ENCODE peak calls at places on chromosomes 13 and 19, in seven cellular contexts. J is breast epithelium; I is aorta; F is mucosa of descending colon; R is left lung; E is Peyer's patch; Q is CD8-positive, alpha-beta memory T cell. Z is an unnamed sample.

GRCh38 chr13:100673376-100673830 is 1.2 kb downstream of the TMTC4 start:
- DNase-seq in J (no peak), I (no peak), F (peak; percentile 53), R (no peak), E (no peak), Q (no peak), Z (no peak)

GRCh38 chr19:47670736-47671135 is 42.5 kb upstream of the EHD2 start:
- DNase-seq in J (no peak), I (no peak), F (peak; percentile 19), R (no peak), E (no peak), Q (no peak), Z (no peak)

GRCh38 chr19:48509467-48510194 is 2.0 kb downstream of the LMTK3 start:
- DNase-seq in J (no peak), I (no peak), F (no peak), R (no peak), E (no peak), Q (no peak), Z (no peak)

GRCh38 chr13:45879666-45880065 is 28.1 kb upstream of the SIAH3 start:
- DNase-seq in J (peak; percentile 53), I (no peak), F (no peak), R (no peak), E (no peak), Q (no peak), Z (no peak)

GRCh38 chr19:51593969-51594773 is 23.1 kb downstream of the ZNF175 start:
- DNase-seq in J (peak; percentile 96), I (peak; percentile 99), F (peak; percentile 99), R (peak; percentile 100), E (peak; percentile 98), Q (peak; percentile 91), Z (peak; percentile 92)

GRCh38 chr13:85666356-85666755 is 132.9 kb downstream of the SLITRK6 start:
- DNase-seq in J (no peak), I (no peak), F (no peak), R (no peak), E (no peak), Q (no peak), Z (no peak)

GRCh38 chr13:111074826-111075225 is 40.3 kb upstream of the ARHGEF7 start:
- DNase-seq in J (no peak), I (no peak), F (no peak), R (no peak), E (no peak), Q (no peak), Z (no peak)

GRCh38 chr13:22447132-22447886 is 733.5 kb upstream of the SGCG start:
- DNase-seq in J (no peak), I (no peak), F (no peak), R (no peak), E (no peak), Q (no peak), Z (no peak)

GRCh38 chr13:34654682-34655081 is 287.4 kb upstream of the NBEA start:
- DNase-seq in J (no peak), I (no peak), F (no peak), R (no peak), E (no peak), Q (no peak), Z (no peak)

GRCh38 chr13:94712812-94713555 is 639 bp upstream of the SOX21 start:
- DNase-seq in J (no peak), I (peak; percentile 46), F (peak; percentile 34), R (peak; percentile 76), E (no peak), Q (no peak), Z (no peak)

GRCh38 chr13:36395280-36395679 is 37.0 kb upstream of the CCNA1 start:
- DNase-seq in J (no peak), I (no peak), F (no peak), R (no peak), E (no peak), Q (no peak), Z (no peak)

GRCh38 chr19:48989701-48990291 is 3.3 kb downstream of the GYS1 start:
- DNase-seq in J (no peak), I (no peak), F (no peak), R (no peak), E (no peak), Q (no peak), Z (no peak)

GRCh38 chr13:93355094-93355493 is 128.5 kb downstream of the GPC6 start:
- DNase-seq in J (no peak), I (no peak), F (no peak), R (no peak), E (no peak), Q (no peak), Z (no peak)

GRCh38 chr19:16566161-16566560 is 6.1 kb downstream of the SLC35E1 start:
- DNase-seq in J (no peak), I (no peak), F (peak; percentile 78), R (no peak), E (no peak), Q (peak; percentile 74), Z (peak; percentile 79)

GRCh38 chr13:25571237-25571636 is 199.5 kb downstream of the ATP8A2 start:
- DNase-seq in J (no peak), I (no peak), F (no peak), R (no peak), E (no peak), Q (no peak), Z (no peak)

GRCh38 chr13:84648069-84648640 is 765.9 kb upstream of the SLITRK1 start:
- DNase-seq in J (no peak), I (no peak), F (no peak), R (no peak), E (no peak), Q (no peak), Z (no peak)

GRCh38 chr13:102830646-102831045 is 15.2 kb upstream of the ERCC5 start:
- DNase-seq in J (no peak), I (no peak), F (peak; percentile 67), R (no peak), E (peak; percentile 59), Q (no peak), Z (no peak)

GRCh38 chr13:78881746-78882145 is 222.8 kb upstream of the OBI1 start:
- DNase-seq in J (no peak), I (no peak), F (no peak), R (no peak), E (no peak), Q (no peak), Z (no peak)

GRCh38 chr19:8259142-8259921 is 48.8 kb downstream of the CD320 start:
- DNase-seq in J (peak; percentile 6), I (no peak), F (no peak), R (peak; percentile 23), E (no peak), Q (no peak), Z (no peak)

GRCh38 chr13:32314968-32315254 is 252 bp downstream of the ZAR1L start:
- DNase-seq in J (no peak), I (peak; percentile 52), F (no peak), R (no peak), E (no peak), Q (peak; percentile 50), Z (peak; percentile 32)

GRCh38 chr13:37495046-37495445 is 103.5 kb downstream of the POSTN start:
- DNase-seq in J (no peak), I (no peak), F (no peak), R (no peak), E (no peak), Q (no peak), Z (no peak)

DNA sequence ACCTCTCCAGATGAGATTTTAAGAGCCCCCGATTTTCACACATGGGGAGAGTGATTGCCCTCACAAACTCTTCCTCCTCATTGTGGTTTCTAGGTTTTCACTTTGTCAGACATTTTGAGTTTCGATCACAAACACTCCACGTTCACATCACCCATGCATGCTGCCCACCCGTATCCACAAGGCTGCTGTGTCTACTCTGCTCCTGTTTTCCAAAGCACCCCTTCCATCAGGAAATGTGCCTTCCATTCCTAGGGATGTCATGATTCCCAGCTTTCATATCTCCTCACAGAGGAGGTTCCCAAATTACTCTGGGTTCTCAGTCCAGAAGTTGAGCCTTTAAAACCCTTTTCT is 45.8 kb upstream of the CEACAM21 start:
- DNase-seq in J (no peak), I (no peak), F (no peak), R (no peak), E (no peak), Q (no peak), Z (no peak)
- H3K9me3 ChIP-seq in J (peaks cover 9% of the 10 kb centered on the region), I (peaks cover 4% of the 10 kb centered on the region), F (no peaks in the 10 kb centered on the region), R (peaks cover 3% of the 10 kb centered on the region), E (no peaks in the 10 kb centered on the region), Q (no peaks in the 10 kb centered on the region), Z (no peaks in the 10 kb centered on the region)

GRCh38 chr19:23908165-23908564 is 6.5 kb upstream of the ZNF726 start:
- DNase-seq in J (no peak), I (no peak), F (no peak), R (no peak), E (no peak), Q (no peak), Z (no peak)
- H3K9me3 ChIP-seq in J (peaks cover 14% of the 10 kb centered on the region), I (peaks cover 3% of the 10 kb centered on the region), F (peaks cover 27% of the 10 kb centered on the region), R (peaks cover 46% of the 10 kb centered on the region), E (peaks cover 21% of the 10 kb centered on the region), Q (no peaks in the 10 kb centered on the region), Z (no peaks in the 10 kb centered on the region)

GRCh38 chr19:50058425-50058824 is 32.6 kb downstream of the ZNF473 start:
- DNase-seq in J (no peak), I (no peak), F (no peak), R (no peak), E (no peak), Q (no peak), Z (no peak)
- H3K9me3 ChIP-seq in J (peaks cover 22% of the 10 kb centered on the region), I (peaks cover 21% of the 10 kb centered on the region), F (peaks cover 21% of the 10 kb centered on the region), R (peaks cover 33% of the 10 kb centered on the region), E (peaks cover 23% of the 10 kb centered on the region), Q (peaks cover 20% of the 10 kb centered on the region), Z (peaks cover 5% of the 10 kb centered on the region)

GRCh38 chr19:56760842-56761241 is 79.7 kb downstream of the PEG3 start:
- DNase-seq in J (no peak), I (no peak), F (no peak), R (no peak), E (no peak), Q (no peak), Z (no peak)

GRCh38 chr19:56759531-56759930 is 81.0 kb downstream of the PEG3 start:
- DNase-seq in J (no peak), I (no peak), F (no peak), R (no peak), E (no peak), Q (no peak), Z (no peak)

GRCh38 chr19:56765107-56765506 is 75.4 kb downstream of the PEG3 start:
- DNase-seq in J (peak; percentile 55), I (peak; percentile 69), F (no peak), R (peak; percentile 82), E (peak; percentile 50), Q (no peak), Z (no peak)

GRCh38 chr19:56769650-56770049 is 70.9 kb downstream of the PEG3 start:
- DNase-seq in J (no peak), I (no peak), F (no peak), R (no peak), E (no peak), Q (no peak), Z (no peak)

GRCh38 chr19:56764296-56764695 is 76.2 kb downstream of the PEG3 start:
- DNase-seq in J (no peak), I (no peak), F (no peak), R (no peak), E (no peak), Q (no peak), Z (no peak)
- H3K9me3 ChIP-seq in J (peaks cover 19% of the 10 kb centered on the region), I (peaks cover 2% of the 10 kb centered on the region), F (peaks cover 80% of the 10 kb centered on the region), R (peaks cover 66% of the 10 kb centered on the region), E (peaks cover 10% of the 10 kb centered on the region), Q (no peaks in the 10 kb centered on the region), Z (peaks cover 4% of the 10 kb centered on the region)

Z was measured in T-helper 17 cell.